ENCODE peak calls at places on chromosomes 3 and 15, in six cellular contexts. R, S, M, L, C and Y are unnamed samples.
A peak's percentile ranks its signal among the peaks of the same experiment; 100 is the strongest.

GRCh38 chr15:68612979-68613740 is 34.4 kb downstream of the CORO2B start:
- DNase-seq in R (no peak), S (no peak), M (no peak), L (no peak), C (no peak), Y (no peak)

GRCh38 chr3:178705925-178706324 is 169.7 kb downstream of the KCNMB2 start:
- DNase-seq in R (no peak), S (peak; percentile 54), M (no peak), L (peak; percentile 42), C (no peak), Y (peak; percentile 75)

GRCh38 chr15:64699767-64700388 is 75.5 kb downstream of the RBPMS2 start:
- DNase-seq in R (no peak), S (peak; percentile 21), M (no peak), L (peak; percentile 91), C (no peak), Y (no peak)

GRCh38 chr3:12894629-12895028 is 53.3 kb upstream of the RPL32 start:
- DNase-seq in R (no peak), S (no peak), M (no peak), L (no peak), C (no peak), Y (no peak)

GRCh38 chr15:101060576-101061551 is 141.7 kb downstream of the LRRK1 start:
- DNase-seq in R (no peak), S (no peak), M (no peak), L (no peak), C (no peak), Y (no peak)

GRCh38 chr3:55454611-55455010 is 32.5 kb downstream of the WNT5A start:
- DNase-seq in R (no peak), S (no peak), M (no peak), L (no peak), C (no peak), Y (no peak)

GRCh38 chr3:107798381-107798780 is 275.6 kb downstream of the BBX start:
- DNase-seq in R (no peak), S (no peak), M (no peak), L (no peak), C (no peak), Y (no peak)

GRCh38 chr3:8970971-8971589 is 7.8 kb upstream of the RAD18 start:
- DNase-seq in R (peak; percentile 59), S (peak; percentile 42), M (peak; percentile 60), L (no peak), C (peak; percentile 40), Y (peak; percentile 22)

GRCh38 chr15:94080989-94081605 is 150.3 kb upstream of the MCTP2 start:
- DNase-seq in R (no peak), S (no peak), M (no peak), L (no peak), C (no peak), Y (no peak)

GRCh38 chr3:171690291-171690690 is 120.0 kb downstream of the PLD1 start:
- DNase-seq in R (no peak), S (no peak), M (no peak), L (no peak), C (no peak), Y (no peak)

GRCh38 chr15:43410572-43411214 is 39.8 kb downstream of the TUBGCP4 start:
- DNase-seq in R (peak; percentile 48), S (peak; percentile 25), M (no peak), L (no peak), C (no peak), Y (no peak)

GRCh38 chr3:71345429-71346027 is 238.0 kb downstream of the FOXP1 start:
- DNase-seq in R (no peak), S (peak; percentile 10), M (no peak), L (no peak), C (no peak), Y (no peak)

GRCh38 chr3:126270145-126270811 is 86.9 kb downstream of the KLF15 start:
- DNase-seq in R (no peak), S (no peak), M (peak; percentile 31), L (no peak), C (no peak), Y (no peak)

GRCh38 chr3:50625131-50625878 is 8.4 kb downstream of the MAPKAPK3 start:
- DNase-seq in R (no peak), S (no peak), M (no peak), L (no peak), C (no peak), Y (no peak)

GRCh38 chr15:42032376-42033213 is 11.8 kb upstream of the PLA2G4E start:
- DNase-seq in R (no peak), S (no peak), M (no peak), L (no peak), C (no peak), Y (no peak)

GRCh38 chr3:129238945-129239705 is 10.3 kb upstream of the COPG1 start:
- DNase-seq in R (no peak), S (peak; percentile 53), M (no peak), L (no peak), C (no peak), Y (no peak)

GRCh38 chr3:105781871-105782270 is 86.9 kb downstream of the CBLB start:
- DNase-seq in R (no peak), S (no peak), M (no peak), L (no peak), C (no peak), Y (no peak)

GRCh38 chr3:44077267-44077666 is 164.4 kb upstream of the TOPAZ1 start:
- DNase-seq in R (no peak), S (no peak), M (no peak), L (peak; percentile 33), C (no peak), Y (no peak)

GRCh38 chr3:78912217-78912616 is 855.6 kb downstream of the ROBO1 start:
- DNase-seq in R (no peak), S (no peak), M (no peak), L (no peak), C (no peak), Y (no peak)

GRCh38 chr3:89447244-89447643 is 339.8 kb downstream of the EPHA3 start:
- DNase-seq in R (no peak), S (no peak), M (no peak), L (no peak), C (no peak), Y (no peak)

GRCh38 chr3:103393395-103394186 is 958.8 kb downstream of the ZPLD1 start:
- DNase-seq in R (no peak), S (peak; percentile 3), M (no peak), L (no peak), C (peak; percentile 74), Y (no peak)

GRCh38 chr3:71356272-71356671 is 227.3 kb downstream of the FOXP1 start:
- DNase-seq in R (no peak), S (no peak), M (no peak), L (no peak), C (no peak), Y (no peak)

GRCh38 chr3:193903976-193904375 is 232.0 kb upstream of the HES1 start:
- DNase-seq in R (no peak), S (no peak), M (no peak), L (no peak), C (no peak), Y (no peak)

GRCh38 chr3:165526367-165526766 is 310.9 kb downstream of the BCHE start:
- DNase-seq in R (no peak), S (no peak), M (no peak), L (no peak), C (no peak), Y (no peak)

GRCh38 chr3:58656631-58657030 is 9.9 kb downstream of the FAM3D start:
- DNase-seq in R (no peak), S (no peak), M (no peak), L (no peak), C (no peak), Y (no peak)

GRCh38 chr15:89669309-89669865 is 9.8 kb downstream of the PLIN1 start:
- DNase-seq in R (no peak), S (no peak), M (no peak), L (no peak), C (no peak), Y (no peak)